ENCODE peak calls at places on chromosome 13, in nine cellular contexts. Z, A, N, P, F, K, Q, W and C are unnamed samples.

GRCh38 chr13:83622422-83622784 is 259.9 kb downstream of the SLITRK1 start:
- DNase-seq in P (peak), K (no peak), F (no peak), W (no peak), Q (no peak), Z (no peak), N (no peak), A (no peak), C (no peak)

GRCh38 chr13:63605403-63605802 is 2189.8 kb upstream of the PCDH20 start:
- DNase-seq in K (no peak), Q (no peak), Z (no peak), W (no peak), N (no peak), P (no peak), F (no peak), A (no peak), C (no peak)

GRCh38 chr13:73767191-73767741 is 366.9 kb downstream of the KLF12 start:
- DNase-seq in P (no peak), Z (no peak), W (no peak), F (no peak), K (no peak), A (no peak), Q (no peak), N (peak), C (no peak)

GRCh38 chr13:43730642-43731041 is 56.1 kb downstream of the ENOX1 start:
- DNase-seq in K (peak), N (no peak), P (peak), W (no peak), A (no peak), F (no peak), Q (no peak), Z (no peak), C (no peak)

GRCh38 chr13:51614350-51614786 is 30.1 kb downstream of the WDFY2 start:
- DNase-seq in A (no peak), Z (no peak), Q (no peak), N (no peak), F (no peak), W (no peak), K (peak), P (no peak), C (no peak)

GRCh38 chr13:40181203-40181845 is 485.1 kb downstream of the FOXO1 start:
- DNase-seq in P (peak), Z (no peak), A (peak), Q (no peak), K (no peak), N (no peak), W (no peak), F (no peak), C (no peak)

GRCh38 chr13:26584713-26585112 is 27.2 kb downstream of the WASF3 start:
- DNase-seq in N (no peak), P (peak), Q (no peak), F (no peak), Z (no peak), K (peak), W (no peak), A (no peak), C (no peak)

GRCh38 chr13:78410847-78411246 is 192.5 kb downstream of the POU4F1 start:
- DNase-seq in W (no peak), Z (no peak), Q (no peak), A (no peak), K (no peak), P (no peak), F (no peak), N (no peak), C (no peak)

GRCh38 chr13:110000534-110001345 is 214.4 kb upstream of the IRS2 start:
- DNase-seq in F (no peak), A (no peak), Z (no peak), P (no peak), Q (no peak), W (no peak), N (no peak), K (no peak), C (no peak)

GRCh38 chr13:40480915-40481525 is 185.4 kb downstream of the FOXO1 start:
- DNase-seq in F (no peak), P (no peak), Q (no peak), A (no peak), Z (peak), W (no peak), N (no peak), K (no peak), C (no peak)

GRCh38 chr13:73722120-73722519 is 412.1 kb downstream of the KLF12 start:
- DNase-seq in A (no peak), K (peak), Z (no peak), N (peak), W (no peak), Q (no peak), P (peak), F (no peak), C (no peak)

GRCh38 chr13:39655041-39655568 is 357 bp upstream of the COG6 start:
- DNase-seq in A (no peak), N (no peak), Z (no peak), W (no peak), K (no peak), F (no peak), P (no peak), Q (no peak), C (no peak)

DNA sequence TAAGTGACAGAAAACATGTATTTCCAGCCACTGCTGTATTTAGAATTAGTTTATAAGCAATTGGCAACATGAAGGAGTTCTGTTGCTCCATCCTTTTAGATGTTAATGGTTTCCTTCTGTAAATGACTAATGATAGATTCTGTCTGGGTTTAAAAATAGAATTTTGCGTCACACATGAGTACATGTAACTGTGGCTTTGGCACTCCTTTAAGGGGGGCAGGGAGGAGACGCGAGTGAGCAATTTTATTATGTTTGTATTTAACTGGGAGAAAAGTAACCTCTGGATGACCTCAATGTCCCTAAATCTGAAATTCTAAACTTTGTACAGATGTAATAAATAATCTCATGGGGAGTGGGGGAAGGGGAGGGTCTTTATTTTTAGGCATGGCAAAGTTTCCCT is 237.6 kb downstream of the RGCC start:
- DNase-seq in P (peak), N (no peak), F (peak), A (peak), Q (peak), Z (peak), K (peak), W (no peak), C (no peak)
- H3K4me3 ChIP-seq in P (no peak), N (no peak), F (no peak), A (no peak), Q (no peak), Z (no peak), K (no peak), W (no peak), C (no peak)

GRCh38 chr13:46660408-46660807 is 107.4 kb downstream of the LRCH1 start:
- DNase-seq in W (no peak), Q (no peak), K (no peak), F (no peak), Z (no peak), A (no peak), P (no peak), N (no peak), C (no peak)

GRCh38 chr13:46659413-46660065 is 106.6 kb downstream of the LRCH1 start:
- DNase-seq in N (no peak), A (no peak), W (no peak), F (no peak), Z (no peak), K (no peak), Q (no peak), P (no peak), C (no peak)

GRCh38 chr13:46655727-46656180 is 102.8 kb downstream of the LRCH1 start:
- DNase-seq in N (no peak), Z (no peak), F (no peak), A (peak), W (no peak), Q (no peak), K (no peak), P (peak), C (no peak)

GRCh38 chr13:46656786-46657185 is 103.8 kb downstream of the LRCH1 start:
- DNase-seq in Q (no peak), N (no peak), A (no peak), P (no peak), F (no peak), Z (no peak), W (no peak), K (no peak), C (no peak)

DNA sequence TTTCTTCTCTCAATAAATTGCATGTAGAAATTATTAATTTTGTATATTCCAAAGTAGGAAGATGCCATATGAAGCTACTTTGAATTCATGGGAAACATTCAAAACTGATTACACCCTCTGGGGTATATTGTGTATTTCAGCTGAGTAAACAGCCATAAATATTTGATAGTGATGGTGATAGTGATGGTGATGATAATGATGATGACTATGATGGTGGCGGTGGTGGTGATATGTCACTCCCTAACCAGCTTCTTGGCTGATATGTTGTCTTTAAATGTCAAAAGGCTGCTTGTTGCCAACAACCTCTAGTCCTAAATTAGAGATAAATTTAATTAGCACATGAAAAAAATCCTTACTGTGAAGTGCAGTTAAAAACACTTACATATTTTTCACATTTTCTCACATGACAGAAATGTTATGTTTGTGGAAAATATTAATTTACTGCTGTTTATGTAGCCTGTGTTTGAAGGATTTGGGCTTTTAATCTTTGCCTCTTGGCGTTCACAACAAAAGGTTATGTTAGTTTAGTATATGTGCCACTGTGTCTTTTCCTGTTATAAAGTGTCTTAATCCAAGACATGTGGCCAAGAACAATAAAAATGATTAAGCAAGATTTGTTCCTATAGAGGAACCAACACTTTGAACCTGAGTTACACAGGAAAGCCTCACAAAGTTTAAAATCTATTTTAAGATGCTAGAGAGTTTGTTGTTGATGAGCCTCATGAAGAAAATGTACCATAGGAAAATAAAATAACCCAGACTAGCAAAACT is 102.2 kb downstream of the LRCH1 start:
- DNase-seq in F (no peak), A (no peak), W (no peak), Z (no peak), K (no peak), N (no peak), Q (no peak), P (peak), C (no peak)
- H3K4me3 ChIP-seq in F (peak), A (no peak), W (no peak), Z (no peak), K (no peak), N (no peak), Q (no peak), P (no peak), C (no peak)

GRCh38 chr13:30744056-30744684 is 8.8 kb downstream of the ALOX5AP start:
- DNase-seq in P (peak), F (no peak), Z (no peak), W (peak), Q (peak), N (no peak), A (no peak), K (no peak), C (no peak)
- H3K4me3 ChIP-seq in P (no peak), F (no peak), Z (no peak), W (no peak), Q (no peak), N (no peak), A (no peak), K (no peak), C (no peak)

DNA sequence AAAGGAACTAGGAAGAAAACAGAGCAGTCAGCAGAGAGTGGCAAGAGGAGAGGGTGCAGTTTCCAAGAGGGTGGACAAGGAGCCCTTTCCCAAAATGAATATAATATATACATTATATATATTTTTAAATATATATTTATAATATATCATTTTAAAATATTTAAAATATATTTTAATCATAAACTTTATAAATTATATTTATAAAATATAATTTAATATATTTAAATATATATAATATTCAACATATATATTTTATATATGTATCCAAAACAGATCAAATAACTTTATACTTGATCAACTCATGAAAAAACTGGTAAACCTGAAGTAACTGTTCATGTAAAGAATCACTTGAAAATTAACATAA is 328.6 kb downstream of the MYO16 start:
- DNase-seq in F (no peak), Q (no peak), P (no peak), A (no peak), N (no peak), K (no peak), Z (no peak), W (no peak), C (no peak)
- H3K4me3 ChIP-seq in F (no peak), Q (no peak), P (no peak), A (no peak), N (no peak), K (no peak), Z (no peak), W (no peak), C (no peak)

DNA sequence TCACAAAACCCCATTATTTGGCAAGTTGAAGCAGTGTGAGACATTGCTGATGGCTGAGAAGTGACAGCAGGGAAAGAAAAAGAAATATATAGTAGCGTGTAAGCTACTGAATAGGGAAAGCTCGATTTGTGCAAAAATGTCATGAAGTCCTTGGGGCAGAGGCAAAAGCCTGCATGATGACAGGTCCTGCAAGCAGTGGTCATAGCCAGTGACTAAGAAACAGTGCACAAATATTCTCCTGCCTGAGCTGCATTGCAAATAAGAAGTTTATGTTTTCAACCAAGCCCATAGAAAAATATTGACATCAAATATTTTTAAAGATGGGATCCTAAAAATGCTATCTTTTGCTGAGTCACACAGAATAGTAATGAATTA is 270.0 kb downstream of the SLITRK6 start:
- DNase-seq in P (no peak), Z (no peak), F (no peak), W (no peak), N (no peak), Q (no peak), K (peak), A (no peak), C (no peak)
- H3K4me3 ChIP-seq in P (no peak), Z (no peak), F (no peak), W (no peak), N (no peak), Q (no peak), K (no peak), A (no peak), C (no peak)

GRCh38 chr13:61414686-61415664 is 674 bp downstream of the PCDH20 start:
- DNase-seq in P (peak), A (peak), N (peak), F (no peak), K (no peak), W (peak), Q (peak), Z (peak), C (peak)
- H3K4me3 ChIP-seq in P (no peak), A (peak), N (peak), F (peak), K (no peak), W (peak), Q (peak), Z (peak), C (peak)

DNA sequence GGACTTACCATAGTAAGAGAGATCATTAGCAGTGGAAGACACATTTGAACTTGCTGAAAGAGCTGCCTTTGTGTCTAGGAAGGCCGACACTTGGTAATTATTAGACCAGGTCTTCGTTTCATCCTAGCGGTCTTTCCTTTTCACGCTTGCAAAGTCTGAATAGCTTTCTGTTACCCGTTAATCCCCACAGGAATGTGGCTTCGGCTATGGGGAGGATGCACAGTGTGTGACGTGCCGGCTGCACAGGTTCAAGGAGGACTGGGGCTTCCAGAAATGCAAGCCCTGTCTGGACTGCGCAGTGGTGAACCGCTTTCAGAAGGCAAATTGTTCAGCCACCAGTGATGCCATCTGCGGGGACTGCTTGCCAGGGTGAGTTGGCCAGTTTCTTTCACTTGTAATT is 45.5 kb downstream of the TNFRSF19 start:
- DNase-seq in W (no peak), Q (no peak), F (no peak), A (no peak), Z (no peak), K (no peak), N (no peak), P (no peak), C (no peak)
- H3K4me3 ChIP-seq in W (no peak), Q (no peak), F (no peak), A (no peak), Z (no peak), K (no peak), N (no peak), P (no peak), C (no peak)

GRCh38 chr13:97261254-97262015 is 39.3 kb downstream of the MBNL2 start:
- DNase-seq in P (no peak), F (no peak), N (no peak), Z (no peak), W (no peak), K (no peak), A (no peak), Q (no peak), C (no peak)
- H3K4me3 ChIP-seq in P (no peak), F (no peak), N (no peak), Z (no peak), W (no peak), K (no peak), A (no peak), Q (no peak), C (no peak)